ENCODE peak calls at places on chromosome 4, in six cellular contexts. One of them, this sample, is unnamed.

GRCh38 chr4:123696712-123697111 is 300.1 kb downstream of the SPRY1 start:
- DNase-seq in OCI-LY7: no peak
- DNase-seq in PC-3: no peak
- DNase-seq in small intestine: no peak
- DNase-seq in endodermal cell: no peak
- DNase-seq in suprapubic skin: no peak
- DNase-seq in this sample: no peak

GRCh38 chr4:153467154-153467896 is 1.2 kb downstream of the TMEM131L start:
- DNase-seq in suprapubic skin: no peak
- DNase-seq in endodermal cell: peak
- DNase-seq in small intestine: peak
- DNase-seq in PC-3: peak
- DNase-seq in OCI-LY7: peak
- DNase-seq in this sample: peak

GRCh38 chr4:152806492-152807125 is 26.9 kb downstream of the ARFIP1 start:
- DNase-seq in suprapubic skin: no peak
- DNase-seq in OCI-LY7: no peak
- DNase-seq in PC-3: no peak
- DNase-seq in endodermal cell: no peak
- DNase-seq in small intestine: no peak
- DNase-seq in this sample: no peak

GRCh38 chr4:91502365-91502764 is 801.4 kb upstream of the GRID2 start:
- DNase-seq in small intestine: no peak
- DNase-seq in suprapubic skin: no peak
- DNase-seq in endodermal cell: peak
- DNase-seq in PC-3: peak
- DNase-seq in OCI-LY7: no peak
- DNase-seq in this sample: no peak

GRCh38 chr4:167233523-167234387 is 539 bp downstream of the SPOCK3 start:
- DNase-seq in small intestine: no peak
- DNase-seq in PC-3: peak
- DNase-seq in OCI-LY7: no peak
- DNase-seq in suprapubic skin: no peak
- DNase-seq in endodermal cell: peak
- DNase-seq in this sample: no peak

GRCh38 chr4:82833696-82834313 is 35.2 kb upstream of the SCD5 start:
- DNase-seq in OCI-LY7: no peak
- DNase-seq in endodermal cell: no peak
- DNase-seq in small intestine: peak
- DNase-seq in suprapubic skin: no peak
- DNase-seq in PC-3: peak
- DNase-seq in this sample: no peak

GRCh38 chr4:110634320-110635154 is 11.7 kb upstream of the PITX2 start:
- DNase-seq in small intestine: no peak
- DNase-seq in PC-3: no peak
- DNase-seq in endodermal cell: no peak
- DNase-seq in OCI-LY7: no peak
- DNase-seq in suprapubic skin: no peak
- DNase-seq in this sample: no peak

GRCh38 chr4:126242679-126243390 is 928.1 kb downstream of the FAT4 start:
- DNase-seq in OCI-LY7: no peak
- DNase-seq in suprapubic skin: no peak
- DNase-seq in PC-3: no peak
- DNase-seq in small intestine: no peak
- DNase-seq in endodermal cell: no peak
- DNase-seq in this sample: no peak

GRCh38 chr4:80197132-80197573 is at the start of gene PRDM8:
- DNase-seq in PC-3: no peak
- DNase-seq in small intestine: no peak
- DNase-seq in endodermal cell: peak
- DNase-seq in suprapubic skin: no peak
- DNase-seq in OCI-LY7: no peak
- DNase-seq in this sample: no peak

GRCh38 chr4:184168406-184169019 is 49.2 kb downstream of the ENPP6 start:
- DNase-seq in PC-3: peak
- DNase-seq in suprapubic skin: peak
- DNase-seq in OCI-LY7: peak
- DNase-seq in small intestine: peak
- DNase-seq in endodermal cell: peak
- DNase-seq in this sample: peak

GRCh38 chr4:95318483-95318882 is 230.3 kb downstream of the UNC5C start:
- DNase-seq in OCI-LY7: no peak
- DNase-seq in suprapubic skin: no peak
- DNase-seq in PC-3: peak
- DNase-seq in endodermal cell: no peak
- DNase-seq in small intestine: no peak
- DNase-seq in this sample: no peak

GRCh38 chr4:34181311-34181808 is 2063.0 kb downstream of the ARAP2 start:
- DNase-seq in endodermal cell: no peak
- DNase-seq in suprapubic skin: no peak
- DNase-seq in OCI-LY7: no peak
- DNase-seq in PC-3: peak
- DNase-seq in small intestine: no peak
- DNase-seq in this sample: no peak

GRCh38 chr4:30386266-30386895 is 333.8 kb upstream of the PCDH7 start:
- DNase-seq in suprapubic skin: no peak
- DNase-seq in OCI-LY7: no peak
- DNase-seq in endodermal cell: no peak
- DNase-seq in PC-3: peak
- DNase-seq in small intestine: no peak
- DNase-seq in this sample: no peak

GRCh38 chr4:100581337-100581736 is 63.5 kb upstream of the EMCN start:
- DNase-seq in endodermal cell: no peak
- DNase-seq in small intestine: no peak
- DNase-seq in suprapubic skin: no peak
- DNase-seq in PC-3: peak
- DNase-seq in OCI-LY7: no peak
- DNase-seq in this sample: no peak

GRCh38 chr4:61277785-61278184 is 77.7 kb downstream of the ADGRL3 start:
- DNase-seq in endodermal cell: no peak
- DNase-seq in PC-3: peak
- DNase-seq in OCI-LY7: no peak
- DNase-seq in small intestine: no peak
- DNase-seq in suprapubic skin: no peak
- DNase-seq in this sample: no peak

GRCh38 chr4:1208970-1209704 is 36.8 kb upstream of the SPON2 start:
- DNase-seq in small intestine: no peak
- DNase-seq in PC-3: no peak
- DNase-seq in endodermal cell: no peak
- DNase-seq in OCI-LY7: no peak
- DNase-seq in suprapubic skin: peak
- DNase-seq in this sample: no peak

GRCh38 chr4:1207157-1207470 is 34.7 kb upstream of the SPON2 start:
- DNase-seq in small intestine: no peak
- DNase-seq in suprapubic skin: peak
- DNase-seq in endodermal cell: no peak
- DNase-seq in OCI-LY7: no peak
- DNase-seq in PC-3: no peak
- DNase-seq in this sample: peak

GRCh38 chr4:1207603-1208265 is 35.4 kb upstream of the SPON2 start:
- DNase-seq in small intestine: no peak
- DNase-seq in endodermal cell: peak
- DNase-seq in OCI-LY7: no peak
- DNase-seq in suprapubic skin: peak
- DNase-seq in PC-3: peak
- DNase-seq in this sample: peak

GRCh38 chr4:1209821-1210220 is 37.4 kb upstream of the SPON2 start:
- DNase-seq in small intestine: no peak
- DNase-seq in PC-3: no peak
- DNase-seq in suprapubic skin: peak
- DNase-seq in endodermal cell: no peak
- DNase-seq in OCI-LY7: no peak
- DNase-seq in this sample: peak

DNA sequence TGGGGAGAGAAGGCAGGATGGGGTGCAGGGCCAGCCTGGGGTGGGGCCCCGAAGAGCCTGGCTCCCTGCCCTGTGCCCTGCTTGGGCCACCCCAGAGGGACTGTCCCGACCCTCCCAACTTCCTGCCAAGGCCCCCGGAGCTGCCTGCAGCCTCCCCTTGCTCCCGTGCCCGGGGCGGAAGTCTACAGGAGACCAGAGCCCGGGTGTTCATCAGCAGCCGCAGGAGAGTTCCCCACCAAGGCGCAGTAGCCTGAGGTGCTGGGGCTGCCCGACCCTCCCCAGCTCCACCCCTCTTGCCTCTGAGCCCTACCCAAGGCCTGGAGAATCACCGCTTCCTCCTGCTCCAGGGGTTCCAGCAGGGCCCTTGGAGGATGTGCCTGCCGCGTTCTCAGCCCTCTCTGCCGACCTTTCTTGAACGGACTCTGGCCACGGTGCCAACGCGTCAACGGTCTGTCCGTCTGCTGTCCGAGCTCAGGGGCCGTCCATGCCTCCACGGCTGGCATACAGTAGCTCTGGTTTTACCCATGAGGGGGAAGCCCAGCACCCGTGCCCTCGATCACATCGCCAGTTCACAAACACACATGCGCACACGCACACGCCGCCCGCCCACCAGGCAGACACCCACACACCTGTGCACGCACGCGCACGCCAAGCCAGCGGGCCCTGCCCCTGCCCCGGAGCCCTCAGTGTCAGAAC is 36.0 kb upstream of the SPON2 start:
- DNase-seq in suprapubic skin: peak
- DNase-seq in OCI-LY7: no peak
- DNase-seq in small intestine: no peak
- DNase-seq in PC-3: no peak
- DNase-seq in endodermal cell: no peak
- DNase-seq in this sample: peak
- H3K4me3 ChIP-seq in suprapubic skin: no peak
- H3K4me3 ChIP-seq in OCI-LY7: no peak
- H3K4me3 ChIP-seq in small intestine: no peak
- H3K4me3 ChIP-seq in PC-3: no peak
- H3K4me3 ChIP-seq in endodermal cell: no peak
- H3K4me3 ChIP-seq in this sample: no peak

GRCh38 chr4:159384619-159385018 is 281.7 kb downstream of the RAPGEF2 start:
- DNase-seq in suprapubic skin: no peak
- DNase-seq in small intestine: no peak
- DNase-seq in OCI-LY7: no peak
- DNase-seq in PC-3: no peak
- DNase-seq in endodermal cell: no peak
- DNase-seq in this sample: no peak

GRCh38 chr4:159386620-159387019 is 283.7 kb downstream of the RAPGEF2 start:
- DNase-seq in small intestine: no peak
- DNase-seq in PC-3: no peak
- DNase-seq in endodermal cell: no peak
- DNase-seq in OCI-LY7: no peak
- DNase-seq in suprapubic skin: no peak
- DNase-seq in this sample: no peak

GRCh38 chr4:159383569-159383934 is 280.7 kb downstream of the RAPGEF2 start:
- DNase-seq in endodermal cell: no peak
- DNase-seq in PC-3: no peak
- DNase-seq in small intestine: no peak
- DNase-seq in suprapubic skin: no peak
- DNase-seq in OCI-LY7: no peak
- DNase-seq in this sample: no peak

GRCh38 chr4:159382875-159383568 is 280.1 kb downstream of the RAPGEF2 start:
- DNase-seq in small intestine: no peak
- DNase-seq in PC-3: no peak
- DNase-seq in endodermal cell: peak
- DNase-seq in suprapubic skin: no peak
- DNase-seq in OCI-LY7: no peak
- DNase-seq in this sample: no peak

GRCh38 chr4:159384017-159384416 is 281.1 kb downstream of the RAPGEF2 start:
- DNase-seq in suprapubic skin: no peak
- DNase-seq in endodermal cell: no peak
- DNase-seq in small intestine: no peak
- DNase-seq in OCI-LY7: no peak
- DNase-seq in PC-3: no peak
- DNase-seq in this sample: no peak
- H3K4me3 ChIP-seq in suprapubic skin: no peak
- H3K4me3 ChIP-seq in endodermal cell: no peak
- H3K4me3 ChIP-seq in small intestine: no peak
- H3K4me3 ChIP-seq in OCI-LY7: no peak
- H3K4me3 ChIP-seq in PC-3: no peak
- H3K4me3 ChIP-seq in this sample: no peak

DNA sequence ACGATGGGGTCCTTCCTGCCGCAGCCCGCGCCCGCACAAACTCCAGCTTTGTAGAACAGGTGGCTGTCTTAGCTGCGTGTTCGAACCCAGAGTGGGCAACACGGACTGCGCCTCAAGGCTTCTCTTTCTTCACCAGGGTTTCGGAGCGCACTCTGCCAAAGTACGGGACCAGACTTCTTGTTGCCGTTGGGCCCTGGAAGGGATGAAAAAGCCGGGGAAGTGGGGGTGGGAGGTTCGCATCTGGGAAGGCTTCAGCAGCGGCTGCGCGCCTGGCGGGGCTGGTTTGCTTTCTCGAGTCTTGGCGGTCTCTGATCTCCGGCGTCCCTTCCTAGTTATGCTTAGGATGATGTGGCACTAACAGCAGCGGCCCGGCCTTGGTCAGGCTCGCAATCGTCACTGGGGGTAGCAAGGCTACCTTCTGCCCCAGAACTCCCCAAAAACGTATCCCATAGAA is 673 bp downstream of the PARM1 start:
- DNase-seq in OCI-LY7: no peak
- DNase-seq in endodermal cell: no peak
- DNase-seq in PC-3: no peak
- DNase-seq in small intestine: no peak
- DNase-seq in suprapubic skin: no peak
- DNase-seq in this sample: peak
- H3K4me3 ChIP-seq in OCI-LY7: no peak
- H3K4me3 ChIP-seq in endodermal cell: peak
- H3K4me3 ChIP-seq in PC-3: peak
- H3K4me3 ChIP-seq in small intestine: peak
- H3K4me3 ChIP-seq in suprapubic skin: peak
- H3K4me3 ChIP-seq in this sample: peak

GRCh38 chr4:140238353-140239041 is 84.5 kb upstream of the MAML3 start:
- DNase-seq in OCI-LY7: no peak
- DNase-seq in small intestine: peak
- DNase-seq in endodermal cell: peak
- DNase-seq in suprapubic skin: peak
- DNase-seq in PC-3: no peak
- DNase-seq in this sample: peak
- H3K4me3 ChIP-seq in OCI-LY7: no peak
- H3K4me3 ChIP-seq in small intestine: no peak
- H3K4me3 ChIP-seq in endodermal cell: no peak
- H3K4me3 ChIP-seq in suprapubic skin: peak
- H3K4me3 ChIP-seq in PC-3: no peak
- H3K4me3 ChIP-seq in this sample: peak

GRCh38 chr4:55253911-55254593 is 92.0 kb upstream of the SRD5A3 start:
- DNase-seq in PC-3: no peak
- DNase-seq in OCI-LY7: no peak
- DNase-seq in endodermal cell: no peak
- DNase-seq in suprapubic skin: no peak
- DNase-seq in small intestine: no peak
- DNase-seq in this sample: no peak
- H3K4me3 ChIP-seq in PC-3: no peak
- H3K4me3 ChIP-seq in OCI-LY7: no peak
- H3K4me3 ChIP-seq in endodermal cell: no peak
- H3K4me3 ChIP-seq in suprapubic skin: no peak
- H3K4me3 ChIP-seq in small intestine: no peak
- H3K4me3 ChIP-seq in this sample: no peak

DNA sequence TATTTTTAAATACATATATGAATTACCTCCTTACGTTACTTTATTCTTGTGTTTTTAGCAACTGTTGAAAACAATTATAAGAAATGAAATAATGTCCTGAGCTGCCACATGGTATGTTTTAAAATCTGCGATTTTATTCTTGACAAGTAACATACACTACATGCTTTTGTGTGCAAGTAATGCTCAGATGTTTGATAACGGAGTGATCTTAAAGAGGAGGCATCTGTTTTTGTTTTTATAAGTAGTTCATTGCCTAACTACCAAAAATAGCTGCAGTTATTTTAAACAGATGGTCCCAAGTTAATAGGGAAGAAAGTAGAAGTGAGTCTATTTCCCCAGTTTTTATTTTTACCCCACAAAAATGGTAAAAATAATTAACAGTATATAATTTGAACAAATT is 55.2 kb downstream of the GAB1 start:
- DNase-seq in PC-3: no peak
- DNase-seq in suprapubic skin: no peak
- DNase-seq in small intestine: no peak
- DNase-seq in endodermal cell: no peak
- DNase-seq in OCI-LY7: no peak
- DNase-seq in this sample: no peak
- H3K4me3 ChIP-seq in PC-3: no peak
- H3K4me3 ChIP-seq in suprapubic skin: no peak
- H3K4me3 ChIP-seq in small intestine: no peak
- H3K4me3 ChIP-seq in endodermal cell: no peak
- H3K4me3 ChIP-seq in OCI-LY7: peak
- H3K4me3 ChIP-seq in this sample: no peak